ENCODE peak calls at places on chromosome 14, in five cellular contexts. P, T, U, E and R are unnamed samples.

GRCh38 chr14:62914025-62914424 is 131.2 kb downstream of the KCNH5 start:
- DNase-seq in U (no peak), E (no peak), P (no peak), T (no peak), R (peak; percentile 5)

GRCh38 chr14:104747876-104748275 is 5.1 kb upstream of the SIVA1 start:
- DNase-seq in E (no peak), P (no peak), T (no peak), U (no peak), R (no peak)

GRCh38 chr14:104690266-104690711 is 871 bp downstream of the INF2 start:
- DNase-seq in T (no peak), U (no peak), E (no peak), P (no peak), R (no peak)

GRCh38 chr14:63642656-63643382 is 1.1 kb upstream of the WDR89 start:
- DNase-seq in U (no peak), E (peak; percentile 14), P (no peak), T (no peak), R (no peak)

GRCh38 chr14:57382283-57382682 is 8.1 kb upstream of the NAA30 start:
- DNase-seq in U (peak; percentile 37), P (no peak), E (peak; percentile 81), T (peak; percentile 53), R (peak; percentile 61)

GRCh38 chr14:52882824-52883223 is 68.0 kb downstream of the FERMT2 start:
- DNase-seq in U (no peak), T (no peak), P (no peak), E (no peak), R (no peak)

GRCh38 chr14:69038449-69039286 is 59.6 kb upstream of the ACTN1 start:
- DNase-seq in T (peak; percentile 68), E (peak; percentile 82), U (no peak), P (no peak), R (peak; percentile 63)

GRCh38 chr14:77407158-77407557 is 16.2 kb downstream of the NOXRED1 start:
- DNase-seq in E (peak; percentile 77), P (no peak), U (no peak), T (no peak), R (no peak)

GRCh38 chr14:76050797-76051392 is 65.3 kb downstream of the IFT43 start:
- DNase-seq in U (peak; percentile 59), P (no peak), E (peak; percentile 76), T (peak; percentile 9), R (peak; percentile 41)

GRCh38 chr14:23237772-23238594 is at the start of gene RNF212B:
- DNase-seq in E (peak; percentile 92), P (peak; percentile 93), U (no peak), T (peak; percentile 3), R (peak; percentile 25)
- H3K4me3 ChIP-seq in E (peak within 1 kb of the TSS; percentile 8), P (no peak within 1 kb of the TSS), U (peak within 1 kb of the TSS; percentile 47), T (peak within 1 kb of the TSS; percentile 12), R (no peak within 1 kb of the TSS)

GRCh38 chr14:101947904-101948665 is 16.3 kb upstream of the DYNC1H1 start:
- DNase-seq in E (peak; percentile 100), P (peak; percentile 100), T (peak; percentile 99), U (peak; percentile 100), R (peak; percentile 100)
- H3K4me3 ChIP-seq in E (peak overlapping the region; percentile 70), P (peak overlapping the region; percentile 78), T (peak overlapping the region; percentile 87), U (peak overlapping the region; percentile 83), R (peak overlapping the region; percentile 77)

DNA sequence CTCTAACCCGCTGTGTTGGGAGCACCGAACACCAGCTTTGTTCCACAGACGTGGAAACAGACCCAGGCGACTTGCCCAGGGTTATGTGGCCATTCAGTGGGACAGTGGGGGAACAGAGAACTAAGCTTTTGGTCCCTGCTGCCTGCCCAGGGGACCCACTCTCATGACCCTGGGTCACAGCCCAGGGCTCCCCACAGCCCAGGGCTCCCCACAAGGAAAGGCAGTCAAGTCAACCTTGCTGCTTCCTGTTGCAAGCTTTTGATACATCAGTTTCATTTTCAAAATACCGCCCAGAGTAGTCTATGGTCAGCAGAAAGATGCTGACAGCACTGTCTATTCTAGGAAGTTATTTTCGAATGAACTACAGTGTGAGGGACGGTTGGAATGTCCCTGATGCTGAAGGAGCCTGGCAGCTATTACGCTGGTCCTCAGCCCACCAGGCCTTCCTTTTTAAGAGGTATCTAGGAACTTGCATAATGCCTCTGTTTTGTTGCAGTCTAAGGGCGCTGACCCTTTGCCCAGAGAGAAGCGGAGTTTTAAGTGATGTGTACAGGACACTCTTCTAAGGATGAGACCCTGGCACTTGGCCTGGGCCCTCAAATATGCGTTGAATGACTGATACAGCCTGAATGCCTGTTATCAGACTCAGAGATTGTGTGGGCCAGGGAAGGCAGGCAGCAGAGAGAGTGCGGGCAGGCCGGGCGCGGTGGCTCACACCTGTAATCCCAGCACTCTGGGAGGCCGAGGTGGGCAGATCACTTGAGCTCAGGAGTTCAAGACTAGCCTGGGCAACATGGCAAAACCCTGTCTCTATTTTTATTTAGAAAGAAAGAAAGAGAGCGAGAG is 12.6 kb upstream of the TTC7B start:
- DNase-seq in T (no peak), E (no peak), U (no peak), P (no peak), R (no peak)
- H3K4me3 ChIP-seq in T (no peak overlapping the region), E (no peak overlapping the region), U (peak overlapping the region; percentile 40), P (no peak overlapping the region), R (no peak overlapping the region)

GRCh38 chr14:70254476-70254961 is 65.8 kb upstream of the SLC8A3 start:
- DNase-seq in U (no peak), T (no peak), E (peak; percentile 63), P (peak; percentile 33), R (no peak)
- H3K4me3 ChIP-seq in U (no peak overlapping the region), T (peak overlapping the region; percentile 38), E (peak overlapping the region; percentile 45), P (no peak overlapping the region), R (peak overlapping the region; percentile 25)

GRCh38 chr14:32007755-32008374 is 69.2 kb upstream of the ARHGAP5 start:
- DNase-seq in E (no peak), U (no peak), P (no peak), T (no peak), R (no peak)

GRCh38 chr14:32006267-32007110 is 70.6 kb upstream of the ARHGAP5 start:
- DNase-seq in P (no peak), T (no peak), U (peak; percentile 93), E (peak; percentile 27), R (no peak)

GRCh38 chr14:32008602-32009193 is 68.4 kb upstream of the ARHGAP5 start:
- DNase-seq in P (no peak), T (no peak), U (no peak), E (no peak), R (no peak)

GRCh38 chr14:32003585-32003984 is 73.5 kb upstream of the ARHGAP5 start:
- DNase-seq in T (no peak), P (no peak), U (no peak), E (no peak), R (no peak)

DNA sequence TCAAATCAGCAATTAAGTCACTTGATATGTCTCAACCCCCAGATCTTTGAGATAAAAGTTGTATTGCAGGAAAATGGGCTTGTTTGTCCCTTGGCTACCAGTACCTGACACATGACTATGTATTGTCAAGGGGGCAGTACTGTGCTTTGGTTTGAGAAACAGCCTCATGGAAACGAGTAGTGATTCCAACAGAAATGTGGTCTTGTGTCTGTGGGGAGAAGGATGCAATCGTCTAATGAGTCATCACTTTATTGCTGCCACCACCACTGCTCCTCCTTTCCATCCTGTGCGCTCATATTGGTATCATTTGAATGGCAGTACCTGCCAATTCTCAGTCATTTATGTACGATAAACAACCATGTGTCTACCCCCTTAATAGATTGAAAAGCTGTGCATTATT is 72.8 kb upstream of the ARHGAP5 start:
- DNase-seq in P (no peak), T (peak; percentile 20), U (no peak), E (peak; percentile 77), R (peak; percentile 51)
- H3K4me3 ChIP-seq in P (no peak overlapping the region), T (no peak overlapping the region), U (no peak overlapping the region), E (no peak overlapping the region), R (no peak overlapping the region)

GRCh38 chr14:92686411-92686762 is 62.0 kb downstream of the LGMN start:
- DNase-seq in T (no peak), P (no peak), U (no peak), E (no peak), R (no peak)

GRCh38 chr14:92686763-92687427 is 61.5 kb downstream of the LGMN start:
- DNase-seq in U (no peak), T (no peak), P (peak; percentile 73), E (peak; percentile 78), R (no peak)

GRCh38 chr14:92687681-92688433 is 60.6 kb downstream of the LGMN start:
- DNase-seq in T (no peak), E (peak; percentile 25), P (no peak), U (no peak), R (no peak)

GRCh38 chr14:92690171-92691011 is 58.0 kb downstream of the LGMN start:
- DNase-seq in P (no peak), U (peak; percentile 43), E (peak; percentile 64), T (no peak), R (no peak)

DNA sequence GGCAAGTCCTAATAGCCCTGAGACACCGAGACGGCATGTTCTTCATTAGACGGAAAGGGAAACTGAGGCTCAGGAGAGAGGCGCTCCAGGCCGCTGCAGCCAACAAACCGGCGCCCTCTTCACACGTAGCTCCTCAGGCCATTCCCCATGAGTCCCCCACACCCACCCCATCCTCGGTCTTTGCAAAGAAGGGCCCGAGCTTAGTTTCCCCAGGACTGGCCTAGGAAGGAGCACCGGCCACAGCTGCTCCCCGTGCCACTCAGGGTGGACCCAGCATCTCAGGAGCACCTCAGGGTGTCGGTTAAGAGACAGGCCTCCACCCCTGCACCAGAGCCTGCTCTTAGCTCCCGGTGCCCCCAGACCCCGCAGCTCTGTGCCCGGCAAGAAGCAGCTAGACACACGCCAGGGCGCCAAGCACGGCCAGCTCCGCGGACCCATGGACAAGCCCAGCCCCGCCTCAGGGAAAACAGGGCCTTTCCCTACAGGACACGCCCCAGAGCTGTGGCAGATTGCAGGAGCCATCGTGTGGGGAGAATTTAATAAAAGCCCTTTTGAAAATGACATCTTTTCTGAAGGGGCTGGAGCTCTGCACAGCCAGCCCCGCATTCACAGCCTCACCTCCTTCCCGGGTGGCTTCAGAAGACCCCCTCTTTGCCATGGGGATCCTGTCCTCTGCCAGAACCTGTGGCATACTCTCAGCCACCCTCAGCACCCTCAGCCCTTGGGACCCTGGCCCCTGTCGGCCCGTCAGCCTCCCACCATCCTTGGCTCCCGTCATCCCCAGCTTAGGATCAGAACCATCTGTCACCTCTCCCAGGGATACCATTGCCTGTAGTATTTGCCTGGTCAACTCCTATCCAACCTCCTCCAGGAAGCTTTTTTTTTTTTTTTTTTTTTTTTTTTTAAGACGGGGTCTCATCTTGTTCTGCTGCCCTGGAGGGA is 59.7 kb downstream of the LGMN start:
- DNase-seq in E (no peak), U (no peak), T (no peak), P (no peak), R (no peak)
- H3K4me3 ChIP-seq in E (no peak overlapping the region), U (no peak overlapping the region), T (no peak overlapping the region), P (no peak overlapping the region), R (no peak overlapping the region)

GRCh38 chr14:92254786-92255185 is 68.2 kb upstream of the SLC24A4 start:
- DNase-seq in E (peak; percentile 61), U (no peak), T (no peak), P (peak; percentile 50), R (no peak)
- H3K4me3 ChIP-seq in E (no peak overlapping the region), U (no peak overlapping the region), T (no peak overlapping the region), P (no peak overlapping the region), R (no peak overlapping the region)